ENCODE peak calls at places on chromosomes 13 and 19, in five cellular contexts. E is K562, L is IMR-90, S is HepG2, V is GM12878. D is an unnamed sample.

GRCh38 chr13:21218351-21219043 is 42.0 kb downstream of the MRPL57 start:
- DNase-seq in E (no peak), L (no peak), S (no peak), V (peak; percentile 68), D (no peak)

GRCh38 chr13:106369091-106369490 is 166.4 kb downstream of the EFNB2 start:
- DNase-seq in E (no peak), L (no peak), S (no peak), V (no peak), D (no peak)

GRCh38 chr13:73870970-73871935 is 263.0 kb downstream of the KLF12 start:
- DNase-seq in E (no peak), L (peak; percentile 96), S (no peak), V (no peak), D (no peak)

GRCh38 chr19:31436121-31436776 is 87.0 kb upstream of the TSHZ3 start:
- DNase-seq in E (no peak), L (peak; percentile 24), S (no peak), V (no peak), D (no peak)

GRCh38 chr13:47454986-47455385 is 546.1 kb downstream of the SUCLA2 start:
- DNase-seq in E (no peak), L (peak; percentile 40), S (no peak), V (no peak), D (no peak)

GRCh38 chr13:74204606-74205312 is 70.6 kb upstream of the KLF12 start:
- DNase-seq in E (no peak), L (peak; percentile 40), S (no peak), V (no peak), D (no peak)

GRCh38 chr19:16369664-16370576 is 45.3 kb downstream of the KLF2 start:
- DNase-seq in E (no peak), L (no peak), S (no peak), V (no peak), D (no peak)

GRCh38 chr13:35789335-35790166 is 313.1 kb upstream of the MAB21L1 start:
- DNase-seq in E (no peak), L (peak; percentile 61), S (peak; percentile 16), V (no peak), D (no peak)

GRCh38 chr19:10863107-10863700 is 8.1 kb upstream of the CARM1 start:
- DNase-seq in E (peak; percentile 38), L (no peak), S (peak; percentile 56), V (no peak), D (no peak)

GRCh38 chr13:34201050-34201913 is 383.3 kb downstream of the RFC3 start:
- DNase-seq in E (no peak), L (peak; percentile 61), S (peak; percentile 16), V (no peak), D (no peak)

GRCh38 chr19:58468216-58468839 is 1.4 kb downstream of the ZNF324 start:
- DNase-seq in E (no peak), L (peak; percentile 9), S (no peak), V (no peak), D (no peak)

GRCh38 chr19:38665950-38666661 is 18.7 kb downstream of the ACTN4 start:
- DNase-seq in E (no peak), L (peak; percentile 51), S (peak; percentile 68), V (no peak), D (no peak)

GRCh38 chr19:31334101-31334848 is 15.0 kb downstream of the TSHZ3 start:
- DNase-seq in E (no peak), L (peak; percentile 74), S (no peak), V (no peak), D (no peak)

GRCh38 chr19:9139609-9140158 is 513 bp upstream of the ZNF317 start:
- DNase-seq in E (no peak), L (no peak), S (no peak), V (no peak), D (no peak)
- TF ChIP-seq MXI1 in E (no peak), L (no peak), S (no peak), V (no peak), D (no peak)

GRCh38 chr19:4354897-4355296 is 11.5 kb downstream of the MPND start:
- DNase-seq in E (no peak), L (no peak), S (no peak), V (no peak), D (no peak)

GRCh38 chr19:4350726-4351125 is 7.4 kb downstream of the MPND start:
- DNase-seq in E (no peak), L (no peak), S (no peak), V (no peak), D (no peak)

GRCh38 chr19:4350111-4350510 is 6.7 kb downstream of the MPND start:
- DNase-seq in E (no peak), L (no peak), S (no peak), V (no peak), D (no peak)

GRCh38 chr19:4354282-4354681 is 10.9 kb downstream of the MPND start:
- DNase-seq in E (no peak), L (no peak), S (no peak), V (no peak), D (no peak)

GRCh38 chr19:4352701-4353121 is 9.3 kb downstream of the MPND start:
- DNase-seq in E (peak; percentile 74), L (peak; percentile 71), S (peak; percentile 47), V (no peak), D (peak; percentile 88)
- TF ChIP-seq MXI1 in E (no peak), L (no peak), S (no peak), V (no peak), D (no peak)

DNA sequence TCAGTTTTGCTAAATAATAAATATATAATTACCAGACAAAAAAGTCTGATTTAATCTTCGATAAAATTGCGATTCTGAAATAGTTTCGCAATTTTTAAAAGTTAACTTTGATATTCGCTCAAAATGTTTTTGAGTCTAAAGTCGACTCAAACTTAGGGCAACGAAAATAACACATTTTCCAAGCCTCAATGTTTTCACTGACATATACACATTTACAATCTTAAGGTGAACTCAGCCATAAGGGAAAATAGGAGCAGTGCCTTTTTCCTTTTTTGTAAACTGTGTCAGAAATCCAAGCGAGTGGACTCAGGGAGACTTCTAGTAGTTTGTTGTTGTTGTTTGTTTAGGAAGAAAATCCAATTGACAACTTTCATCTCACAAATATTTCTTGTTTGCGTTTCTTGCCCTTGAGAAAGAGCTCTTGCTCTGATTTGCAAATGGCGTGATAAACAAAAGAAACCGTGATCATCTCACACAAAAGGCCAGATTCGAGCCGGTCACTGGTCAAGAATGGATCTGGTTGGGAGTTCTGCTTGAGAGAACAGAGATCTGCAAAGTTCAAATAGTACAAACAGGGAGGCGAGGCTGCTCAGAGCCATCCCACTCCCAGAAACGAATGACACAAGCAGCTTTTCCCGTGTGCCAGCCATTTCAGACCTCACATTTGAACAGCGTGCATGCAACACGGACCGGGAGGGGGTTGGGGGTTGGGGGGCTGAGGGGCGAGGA is 2.1 kb downstream of the SOX21 start:
- DNase-seq in E (no peak), L (no peak), S (no peak), V (no peak), D (peak; percentile 32)
- TF ChIP-seq MXI1 in E (no peak), L (no peak), S (no peak), V (no peak), D (no peak)

DNA sequence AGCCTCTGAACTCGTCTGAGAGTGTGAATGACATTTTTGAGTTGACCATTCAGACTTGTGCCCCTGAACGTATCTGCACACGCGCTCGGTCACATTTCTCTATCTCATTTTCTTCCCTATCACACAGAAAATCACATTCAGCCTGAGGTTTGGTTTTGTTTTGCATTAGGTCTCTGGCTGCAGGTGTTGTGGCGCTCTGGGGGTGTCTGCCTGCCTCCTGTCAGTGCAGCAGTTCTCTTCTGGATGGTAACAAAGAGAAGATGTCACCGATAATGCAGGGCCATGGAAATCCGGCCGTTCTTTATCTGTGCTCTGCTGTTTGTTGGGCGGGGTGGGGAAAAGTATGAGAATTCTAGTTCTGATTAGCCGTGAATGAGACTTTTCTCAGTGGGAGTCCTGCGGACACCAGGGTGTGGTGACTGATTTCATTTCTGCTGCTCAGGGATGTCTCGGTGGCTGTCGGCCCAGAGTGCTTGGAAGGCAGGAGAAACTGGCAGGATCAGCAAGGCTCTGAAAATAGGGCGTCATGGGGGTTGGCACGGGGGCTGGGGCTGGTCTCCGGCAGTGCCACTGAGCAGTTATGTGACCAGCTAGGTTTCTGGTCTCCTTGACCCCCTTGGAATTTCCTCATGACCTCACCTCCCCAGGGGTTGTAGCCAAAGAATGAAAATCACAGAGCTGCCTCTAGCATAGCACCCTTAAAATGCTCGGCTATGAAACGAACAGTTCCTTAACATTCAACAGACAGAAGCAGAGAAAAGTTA is 5.1 kb downstream of the RNF113B start:
- DNase-seq in E (no peak), L (peak; percentile 32), S (no peak), V (no peak), D (peak; percentile 79)
- TF ChIP-seq MXI1 in E (no peak), L (no peak), S (no peak), V (no peak), D (peak; percentile 84)

GRCh38 chr19:1671716-1672037 is 19.3 kb upstream of the TCF3 start:
- DNase-seq in E (peak; percentile 79), L (no peak), S (no peak), V (no peak), D (no peak)

GRCh38 chr19:1668048-1668338 is 15.6 kb upstream of the TCF3 start:
- DNase-seq in E (no peak), L (no peak), S (no peak), V (no peak), D (no peak)

GRCh38 chr19:1672038-1672768 is 19.8 kb upstream of the TCF3 start:
- DNase-seq in E (peak; percentile 83), L (peak; percentile 30), S (no peak), V (no peak), D (peak; percentile 86)

GRCh38 chr19:1665565-1666047 is 13.2 kb upstream of the TCF3 start:
- DNase-seq in E (peak; percentile 66), L (no peak), S (no peak), V (no peak), D (no peak)

GRCh38 chr19:1668339-1669123 is 16.1 kb upstream of the TCF3 start:
- DNase-seq in E (no peak), L (no peak), S (no peak), V (no peak), D (no peak)
- TF ChIP-seq MXI1 in E (no peak), L (no peak), S (no peak), V (no peak), D (no peak)

GRCh38 chr13:79349011-79349410 is 57.0 kb downstream of the RBM26 start:
- DNase-seq in E (no peak), L (peak; percentile 13), S (no peak), V (no peak), D (no peak)
- TF ChIP-seq MXI1 in E (no peak), L (no peak), S (no peak), V (no peak), D (no peak)

DNA sequence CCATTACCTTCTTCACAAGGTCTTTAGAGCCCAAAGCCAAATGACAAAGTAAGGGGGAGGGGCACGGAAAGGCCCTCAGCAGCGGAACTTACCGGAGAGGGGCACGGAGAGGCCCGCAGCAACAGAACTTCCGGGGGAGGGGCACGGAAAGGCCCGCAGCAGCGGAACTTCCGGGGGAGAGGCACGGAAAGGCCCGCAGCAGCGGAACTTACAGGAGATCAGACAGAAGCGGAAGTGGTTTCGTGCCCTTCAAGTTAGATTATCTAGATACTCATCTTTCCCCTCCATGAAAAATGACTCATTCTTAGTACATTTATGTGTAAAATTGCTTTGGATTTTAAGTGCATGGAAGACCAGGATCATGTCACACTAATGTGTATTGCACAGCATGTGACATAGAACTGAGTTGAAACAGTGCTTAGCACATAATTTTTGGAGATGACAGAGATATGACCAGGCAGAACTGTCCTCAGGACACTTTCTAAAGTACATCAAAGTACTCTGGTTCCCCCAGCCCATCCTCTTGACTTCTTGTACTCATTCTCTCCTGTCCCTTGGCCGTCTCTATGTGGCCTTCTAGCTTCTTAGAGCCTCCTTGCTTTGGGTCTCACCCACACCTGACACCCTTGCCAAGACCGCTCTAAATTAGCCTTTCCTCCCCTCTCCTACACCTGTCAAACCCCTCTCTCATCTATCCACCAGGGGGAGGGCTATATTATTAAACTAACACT is 25.7 kb upstream of the TPTE2 start:
- DNase-seq in E (peak; percentile 20), L (peak; percentile 34), S (peak; percentile 65), V (peak; percentile 65), D (peak; percentile 52)
- TF ChIP-seq MXI1 in E (no peak), L (no peak), S (no peak), V (peak; percentile 36), D (no peak)